ENCODE peak calls at places on chromosomes 4 and X, in four cellular contexts. One of them, this sample, is unnamed.

GRCh38 chr4:99463566-99463965 is 28.4 kb upstream of the ADH7 start:
- DNase-seq in fibroblast of mammary gland: no peak
- DNase-seq in thyroid gland: no peak
- DNase-seq in foreskin fibroblast: no peak
- DNase-seq in this sample: no peak

GRCh38 chr4:40395908-40396806 is 61.0 kb downstream of the CHRNA9 start:
- DNase-seq in fibroblast of mammary gland: peak; percentile 64
- DNase-seq in foreskin fibroblast: no peak
- DNase-seq in thyroid gland: peak; percentile 98
- DNase-seq in this sample: no peak

GRCh38 chrX:77894921-77895886 is at the start of gene MAGT1:
- DNase-seq in thyroid gland: peak; percentile 92
- DNase-seq in fibroblast of mammary gland: peak; percentile 95
- DNase-seq in foreskin fibroblast: peak; percentile 93
- DNase-seq in this sample: peak; percentile 82

GRCh38 chr4:85867281-85867680 is 392.3 kb downstream of the ARHGAP24 start:
- DNase-seq in fibroblast of mammary gland: peak; percentile 42
- DNase-seq in foreskin fibroblast: no peak
- DNase-seq in thyroid gland: no peak
- DNase-seq in this sample: no peak

GRCh38 chr4:3801931-3802550 is 35.9 kb downstream of the ADRA2C start:
- DNase-seq in fibroblast of mammary gland: no peak
- DNase-seq in thyroid gland: no peak
- DNase-seq in foreskin fibroblast: no peak
- DNase-seq in this sample: no peak

GRCh38 chr4:39568805-39569204 is 41.6 kb upstream of the UGDH start:
- DNase-seq in foreskin fibroblast: no peak
- DNase-seq in fibroblast of mammary gland: no peak
- DNase-seq in thyroid gland: no peak
- DNase-seq in this sample: peak; percentile 57

GRCh38 chrX:39813631-39814246 is 284.0 kb downstream of the BCOR start:
- DNase-seq in thyroid gland: peak; percentile 84
- DNase-seq in fibroblast of mammary gland: peak; percentile 87
- DNase-seq in foreskin fibroblast: peak; percentile 78
- DNase-seq in this sample: no peak

GRCh38 chrX:12946838-12947544 is 27.9 kb upstream of the TMSB4X start:
- DNase-seq in thyroid gland: peak; percentile 68
- DNase-seq in fibroblast of mammary gland: peak; percentile 83
- DNase-seq in foreskin fibroblast: peak; percentile 56
- DNase-seq in this sample: peak; percentile 53

GRCh38 chr4:151263455-151263854 is 13.5 kb upstream of the PRSS48 start:
- DNase-seq in fibroblast of mammary gland: no peak
- DNase-seq in thyroid gland: no peak
- DNase-seq in foreskin fibroblast: no peak
- DNase-seq in this sample: no peak

GRCh38 chr4:82381661-82382284 is 8.0 kb upstream of the HNRNPD start:
- DNase-seq in fibroblast of mammary gland: peak; percentile 30
- DNase-seq in foreskin fibroblast: peak; percentile 19
- DNase-seq in thyroid gland: no peak
- DNase-seq in this sample: no peak

GRCh38 chrX:44529315-44529714 is 13.3 kb downstream of the FUNDC1 start:
- DNase-seq in thyroid gland: no peak
- DNase-seq in foreskin fibroblast: no peak
- DNase-seq in fibroblast of mammary gland: peak; percentile 22
- DNase-seq in this sample: no peak

GRCh38 chrX:95875661-95876060 is 809.0 kb upstream of the DIAPH2 start:
- DNase-seq in thyroid gland: no peak
- DNase-seq in fibroblast of mammary gland: no peak
- DNase-seq in foreskin fibroblast: no peak
- DNase-seq in this sample: no peak

GRCh38 chr4:75007891-75008290 is 75.0 kb downstream of the PARM1 start:
- DNase-seq in fibroblast of mammary gland: no peak
- DNase-seq in thyroid gland: no peak
- DNase-seq in foreskin fibroblast: no peak
- DNase-seq in this sample: no peak

GRCh38 chrX:140393507-140393906 is 111.4 kb downstream of the SOX3 start:
- DNase-seq in thyroid gland: no peak
- DNase-seq in foreskin fibroblast: no peak
- DNase-seq in fibroblast of mammary gland: no peak
- DNase-seq in this sample: no peak

GRCh38 chrX:31590581-31591113 is 518.8 kb upstream of the FTHL17 start:
- DNase-seq in fibroblast of mammary gland: peak; percentile 52
- DNase-seq in thyroid gland: no peak
- DNase-seq in foreskin fibroblast: peak; percentile 35
- DNase-seq in this sample: no peak

GRCh38 chr4:67332627-67333026 is 212.7 kb downstream of the CENPC start:
- DNase-seq in fibroblast of mammary gland: peak; percentile 2
- DNase-seq in thyroid gland: no peak
- DNase-seq in foreskin fibroblast: no peak
- DNase-seq in this sample: no peak

GRCh38 chr4:62544428-62544827 is 1344.3 kb downstream of the ADGRL3 start:
- DNase-seq in thyroid gland: no peak
- DNase-seq in fibroblast of mammary gland: peak; percentile 2
- DNase-seq in foreskin fibroblast: no peak
- DNase-seq in this sample: no peak

GRCh38 chrX:101659601-101660063 is at the start of gene ARMCX2:
- DNase-seq in fibroblast of mammary gland: peak; percentile 66
- DNase-seq in foreskin fibroblast: peak; percentile 54
- DNase-seq in thyroid gland: peak; percentile 70
- DNase-seq in this sample: peak; percentile 62

GRCh38 chrX:460823-461640 is 74.3 kb upstream of the PPP2R3B start:
- DNase-seq in fibroblast of mammary gland: no peak
- DNase-seq in foreskin fibroblast: no peak
- DNase-seq in thyroid gland: no peak
- DNase-seq in this sample: no peak

GRCh38 chrX:459611-460010 is 72.9 kb upstream of the PPP2R3B start:
- DNase-seq in thyroid gland: no peak
- DNase-seq in foreskin fibroblast: no peak
- DNase-seq in fibroblast of mammary gland: no peak
- DNase-seq in this sample: no peak

GRCh38 chrX:462853-463252 is 76.1 kb upstream of the PPP2R3B start:
- DNase-seq in thyroid gland: no peak
- DNase-seq in fibroblast of mammary gland: no peak
- DNase-seq in foreskin fibroblast: no peak
- DNase-seq in this sample: no peak

GRCh38 chrX:458631-459061 is 71.9 kb upstream of the PPP2R3B start:
- DNase-seq in thyroid gland: no peak
- DNase-seq in fibroblast of mammary gland: no peak
- DNase-seq in foreskin fibroblast: no peak
- DNase-seq in this sample: no peak

GRCh38 chrX:460116-460515 is 73.4 kb upstream of the PPP2R3B start:
- DNase-seq in thyroid gland: no peak
- DNase-seq in foreskin fibroblast: no peak
- DNase-seq in fibroblast of mammary gland: no peak
- DNase-seq in this sample: no peak
- TF ChIP-seq CTCF in thyroid gland: no peak
- TF ChIP-seq CTCF in foreskin fibroblast: no peak
- TF ChIP-seq CTCF in fibroblast of mammary gland: no peak
- TF ChIP-seq CTCF in this sample: no peak

GRCh38 chr4:2712261-2712842 is 43.8 kb downstream of the TNIP2 start:
- DNase-seq in fibroblast of mammary gland: peak; percentile 8
- DNase-seq in thyroid gland: no peak
- DNase-seq in foreskin fibroblast: no peak
- DNase-seq in this sample: no peak
- TF ChIP-seq CTCF in fibroblast of mammary gland: peak; percentile 1
- TF ChIP-seq CTCF in thyroid gland: no peak
- TF ChIP-seq CTCF in foreskin fibroblast: peak; percentile 2
- TF ChIP-seq CTCF in this sample: no peak

DNA sequence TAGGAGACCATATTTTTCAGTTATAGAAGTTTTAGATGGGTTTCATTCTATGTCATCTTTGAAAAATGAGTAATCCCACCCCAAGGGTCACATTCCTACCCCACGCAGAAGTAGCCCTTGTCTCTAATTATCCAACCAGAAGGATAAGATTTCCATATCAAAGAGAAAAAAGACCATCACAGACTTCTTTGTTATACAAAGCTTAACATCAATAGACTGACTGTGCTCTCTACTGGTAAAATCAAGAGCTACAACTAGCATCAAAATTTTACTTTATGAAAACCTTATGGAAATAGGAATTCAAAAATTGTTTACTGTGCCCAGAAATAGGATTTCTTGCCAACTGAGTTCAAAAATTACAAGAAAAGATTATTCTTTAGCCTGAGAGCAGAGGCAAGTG is 24.9 kb downstream of the TNMD start:
- DNase-seq in fibroblast of mammary gland: no peak
- DNase-seq in foreskin fibroblast: no peak
- DNase-seq in thyroid gland: no peak
- DNase-seq in this sample: no peak
- TF ChIP-seq CTCF in fibroblast of mammary gland: peak; percentile 1
- TF ChIP-seq CTCF in foreskin fibroblast: no peak
- TF ChIP-seq CTCF in thyroid gland: no peak
- TF ChIP-seq CTCF in this sample: no peak

DNA sequence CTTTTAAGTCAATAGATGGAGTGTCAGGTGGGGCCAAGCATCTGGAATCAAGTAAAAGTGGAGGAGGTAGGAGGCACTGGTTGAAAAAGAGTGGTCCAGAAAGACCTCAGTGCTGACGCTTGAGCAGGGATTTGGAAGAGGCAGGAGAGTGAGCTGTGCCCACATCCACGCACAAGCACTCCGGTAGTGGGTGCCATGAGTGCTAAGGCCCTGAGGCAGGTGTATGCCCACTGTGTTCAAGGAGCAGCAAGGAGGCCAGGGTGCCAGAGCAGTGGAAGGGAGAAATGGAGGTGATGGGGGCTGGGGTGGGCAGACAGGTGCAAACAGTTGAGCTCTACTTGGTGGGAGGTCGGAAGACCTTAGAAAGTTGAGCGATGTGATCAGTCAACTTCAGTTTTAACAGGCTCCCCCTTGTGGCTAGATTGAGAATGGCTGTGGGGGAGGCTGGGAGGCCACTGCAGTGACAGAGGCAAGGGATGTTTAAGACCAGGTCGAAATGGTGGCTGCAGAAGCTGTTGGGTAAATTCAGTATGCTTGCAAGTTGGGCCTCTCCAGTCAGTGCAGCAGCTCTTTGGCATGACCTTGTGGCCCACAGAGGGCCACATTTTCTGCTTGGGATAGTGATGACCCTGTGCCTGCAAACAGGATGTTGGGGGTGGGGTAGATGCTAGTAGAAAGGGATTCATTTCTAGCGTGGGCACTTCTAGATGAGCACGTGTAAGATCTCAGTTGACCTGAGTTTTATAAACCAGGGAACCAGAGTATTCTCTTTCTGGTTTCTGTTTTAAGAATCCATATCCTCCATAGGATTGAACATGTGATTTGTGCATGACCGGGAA is 12.7 kb downstream of the TKTL1 start:
- DNase-seq in foreskin fibroblast: no peak
- DNase-seq in thyroid gland: peak; percentile 45
- DNase-seq in fibroblast of mammary gland: peak; percentile 36
- DNase-seq in this sample: peak; percentile 58
- TF ChIP-seq CTCF in foreskin fibroblast: peak; percentile 51
- TF ChIP-seq CTCF in thyroid gland: peak; percentile 61
- TF ChIP-seq CTCF in fibroblast of mammary gland: peak; percentile 66
- TF ChIP-seq CTCF in this sample: peak; percentile 50

GRCh38 chr4:113908829-113909228 is 70.6 kb downstream of the ARSJ start:
- DNase-seq in foreskin fibroblast: no peak
- DNase-seq in fibroblast of mammary gland: peak; percentile 9
- DNase-seq in thyroid gland: no peak
- DNase-seq in this sample: no peak
- TF ChIP-seq CTCF in foreskin fibroblast: no peak
- TF ChIP-seq CTCF in fibroblast of mammary gland: no peak
- TF ChIP-seq CTCF in thyroid gland: no peak
- TF ChIP-seq CTCF in this sample: peak; percentile 33

GRCh38 chrX:154918060-154918483 is 31.9 kb downstream of the F8A1 start:
- DNase-seq in fibroblast of mammary gland: peak; percentile 90
- DNase-seq in thyroid gland: peak; percentile 58
- DNase-seq in foreskin fibroblast: peak; percentile 66
- DNase-seq in this sample: peak; percentile 31
- TF ChIP-seq CTCF in fibroblast of mammary gland: peak; percentile 69
- TF ChIP-seq CTCF in thyroid gland: peak; percentile 54
- TF ChIP-seq CTCF in foreskin fibroblast: peak; percentile 41
- TF ChIP-seq CTCF in this sample: peak; percentile 52

This sample was measured in GM10248.